ENCODE peak calls at places on chromosome 11, in four cellular contexts. H is activated T-cell treated with anti-CD3 and anti-CD28 coated beads, Interleukin-2, amount 50 U/mL, for 4 hours; I is stimulated activated naive CD8-positive, alpha-beta T cell treated with anti-CD3 and anti-CD28 coated beads, Interleukin-15, Interleukin-2, amounts not matched to agents 100 U/mL and 50 U/mL, for 24 hours; Y is upper lobe of right lung. M is an unnamed sample.
A peak's percentile ranks its signal among the peaks of the same experiment; 100 is the strongest.

GRCh38 chr11:111735262-111736116 is 30.7 kb downstream of the PPP2R1B start:
- ATAC-seq in H (no peak), I (no peak), Y (peak; percentile 63), M (no peak)

GRCh38 chr11:20522536-20522935 is 76.9 kb upstream of the SLC6A5 start:
- ATAC-seq in H (no peak), I (no peak), Y (no peak), M (no peak)

GRCh38 chr11:10418259-10418949 is 36.7 kb upstream of the AMPD3 start:
- ATAC-seq in H (no peak), I (no peak), Y (no peak), M (no peak)

GRCh38 chr11:61799665-61800284 is 7.1 kb downstream of the FEN1 start:
- ATAC-seq in H (no peak), I (no peak), Y (no peak), M (no peak)

GRCh38 chr11:65849771-65850216 is 8.2 kb downstream of the CFL1 start:
- ATAC-seq in H (no peak), I (no peak), Y (no peak), M (no peak)

GRCh38 chr11:107076832-107077231 is 58.6 kb upstream of the GUCY1A2 start:
- ATAC-seq in H (no peak), I (no peak), Y (no peak), M (no peak)

GRCh38 chr11:76424891-76425290 is 19.9 kb upstream of the EMSY start:
- ATAC-seq in H (no peak), I (no peak), Y (no peak), M (peak; percentile 71)

GRCh38 chr11:116466231-116466630 is 306.6 kb downstream of the BUD13 start:
- ATAC-seq in H (no peak), I (no peak), Y (no peak), M (no peak)

GRCh38 chr11:6646631-6647281 is 8.9 kb downstream of the DCHS1 start:
- ATAC-seq in H (peak; percentile 32), I (peak; percentile 25), Y (peak; percentile 54), M (peak; percentile 71)

GRCh38 chr11:95593101-95593500 is 196.5 kb downstream of the FAM76B start:
- ATAC-seq in H (no peak), I (no peak), Y (no peak), M (no peak)

GRCh38 chr11:12483604-12484003 is 106.2 kb downstream of the PARVA start:
- ATAC-seq in H (no peak), I (no peak), Y (no peak), M (no peak)

GRCh38 chr11:45073575-45074225 is 72.7 kb upstream of the PRDM11 start:
- ATAC-seq in H (peak; percentile 65), I (no peak), Y (no peak), M (no peak)

GRCh38 chr11:108025387-108026080 is 16.8 kb downstream of the CUL5 start:
- ATAC-seq in H (peak; percentile 48), I (peak; percentile 65), Y (no peak), M (peak; percentile 78)

GRCh38 chr11:820655-821512 is 2.2 kb downstream of the PNPLA2 start:
- ATAC-seq in H (no peak), I (no peak), Y (peak; percentile 58), M (no peak)

GRCh38 chr11:68828155-68828931 is 13.4 kb downstream of the CPT1A start:
- ATAC-seq in H (peak; percentile 14), I (peak; percentile 20), Y (peak; percentile 74), M (no peak)

GRCh38 chr11:38612701-38613100 is 2014.7 kb upstream of the RAG2 start:
- ATAC-seq in H (no peak), I (no peak), Y (no peak), M (no peak)

GRCh38 chr11:65401803-65402248 is 15.4 kb downstream of the FRMD8 start:
- ATAC-seq in H (no peak), I (no peak), Y (no peak), M (no peak)

GRCh38 chr11:76077575-76078150 is 128.6 kb downstream of the WNT11 start:
- ATAC-seq in H (no peak), I (no peak), Y (no peak), M (no peak)

GRCh38 chr11:95512177-95512576 is 277.4 kb downstream of the FAM76B start:
- ATAC-seq in H (no peak), I (no peak), Y (peak; percentile 45), M (no peak)

GRCh38 chr11:6654281-6655019 is 1.2 kb downstream of the DCHS1 start:
- ATAC-seq in H (peak; percentile 6), I (no peak), Y (peak; percentile 8), M (peak; percentile 4)

GRCh38 chr11:83782329-83782728 is 496.2 kb upstream of the CCDC90B start:
- ATAC-seq in H (no peak), I (no peak), Y (no peak), M (no peak)

GRCh38 chr11:18280438-18281046 is 14.5 kb downstream of the SAA1 start:
- ATAC-seq in H (no peak), I (peak; percentile 32), Y (no peak), M (peak; percentile 54)

GRCh38 chr11:76588455-76589325 is 81.9 kb downstream of the LRRC32 start:
- ATAC-seq in H (peak; percentile 75), I (peak; percentile 87), Y (peak; percentile 89), M (peak; percentile 91)

GRCh38 chr11:128171496-128171895 is 415.9 kb downstream of the ETS1 start:
- ATAC-seq in H (peak; percentile 35), I (no peak), Y (no peak), M (no peak)

GRCh38 chr11:47329431-47329993 is 23.0 kb downstream of the MYBPC3 start:
- ATAC-seq in H (no peak), I (no peak), Y (no peak), M (no peak)

GRCh38 chr11:44030276-44030932 is 17.4 kb upstream of the ACCSL start:
- ATAC-seq in H (no peak), I (no peak), Y (no peak), M (no peak)

GRCh38 chr11:680476-680875 is 14.5 kb downstream of the DEAF1 start:
- ATAC-seq in H (no peak), I (no peak), Y (peak; percentile 31), M (no peak)

GRCh38 chr11:134802116-134802515 is 390.1 kb upstream of the B3GAT1 start:
- ATAC-seq in H (no peak), I (no peak), Y (peak; percentile 28), M (no peak)

GRCh38 chr11:2256293-2256913 is 14.0 kb downstream of the ASCL2 start:
- ATAC-seq in H (no peak), I (no peak), Y (peak; percentile 9), M (no peak)